ENCODE peak calls at places on chromosomes 16 and 17, in four cellular contexts. One of them, this sample, is unnamed.

GRCh38 chr17:59572301-59572924 is 7.0 kb downstream of the DHX40 start:
- DNase-seq in CD8-positive, alpha-beta T cell: no peak
- DNase-seq in NCI-H1092: no peak
- DNase-seq in hepatocyte: no peak
- DNase-seq in this sample: no peak

GRCh38 chr17:72053069-72053846 is 67.6 kb upstream of the SOX9 start:
- DNase-seq in CD8-positive, alpha-beta T cell: no peak
- DNase-seq in NCI-H1092: peak
- DNase-seq in hepatocyte: no peak
- DNase-seq in this sample: peak

GRCh38 chr16:11587643-11588247 is 1.0 kb upstream of the LITAF start:
- DNase-seq in CD8-positive, alpha-beta T cell: no peak
- DNase-seq in NCI-H1092: no peak
- DNase-seq in hepatocyte: no peak
- DNase-seq in this sample: peak

GRCh38 chr17:52395308-52395707 is 236.8 kb upstream of the CA10 start:
- DNase-seq in CD8-positive, alpha-beta T cell: no peak
- DNase-seq in NCI-H1092: no peak
- DNase-seq in hepatocyte: no peak
- DNase-seq in this sample: no peak

GRCh38 chr17:57852041-57852954 is 2.5 kb upstream of the MRPS23 start:
- DNase-seq in CD8-positive, alpha-beta T cell: no peak
- DNase-seq in NCI-H1092: no peak
- DNase-seq in hepatocyte: no peak
- DNase-seq in this sample: no peak

GRCh38 chr17:36507266-36507665 is 20.8 kb downstream of the ZNHIT3 start:
- DNase-seq in CD8-positive, alpha-beta T cell: no peak
- DNase-seq in NCI-H1092: no peak
- DNase-seq in hepatocyte: no peak
- DNase-seq in this sample: no peak

GRCh38 chr16:8512941-8513624 is 77.2 kb downstream of the TMEM114 start:
- DNase-seq in CD8-positive, alpha-beta T cell: no peak
- DNase-seq in NCI-H1092: no peak
- DNase-seq in hepatocyte: no peak
- DNase-seq in this sample: no peak

GRCh38 chr16:1772362-1772907 is at the start of gene EME2:
- DNase-seq in CD8-positive, alpha-beta T cell: no peak
- DNase-seq in NCI-H1092: no peak
- DNase-seq in hepatocyte: peak
- DNase-seq in this sample: no peak

This sample was measured in left kidney.